ENCODE peak calls at places on chromosomes 11 and 22, in four cellular contexts. One of them, this sample, is unnamed.
A peak's percentile ranks its signal among the peaks of the same experiment; 100 is the strongest.

GRCh38 chr11:3933165-3933628 is 77.7 kb downstream of the STIM1 start:
- DNase-seq in body of pancreas: no peak
- DNase-seq in coronary artery: no peak
- DNase-seq in cardiac muscle cell: no peak
- DNase-seq in this sample: no peak

GRCh38 chr11:47234669-47235075 is 13.9 kb downstream of the ACP2 start:
- DNase-seq in body of pancreas: peak; percentile 90
- DNase-seq in coronary artery: no peak
- DNase-seq in cardiac muscle cell: no peak
- DNase-seq in this sample: no peak

GRCh38 chr11:95849087-95849825 is 59.0 kb downstream of the CEP57 start:
- DNase-seq in body of pancreas: peak; percentile 27
- DNase-seq in coronary artery: no peak
- DNase-seq in cardiac muscle cell: peak; percentile 60
- DNase-seq in this sample: peak; percentile 43

GRCh38 chr22:46484156-46484860 is 53.1 kb downstream of the CELSR1 start:
- DNase-seq in body of pancreas: no peak
- DNase-seq in coronary artery: no peak
- DNase-seq in cardiac muscle cell: no peak
- DNase-seq in this sample: no peak

GRCh38 chr11:6648505-6648904 is 7.1 kb downstream of the DCHS1 start:
- DNase-seq in body of pancreas: no peak
- DNase-seq in coronary artery: no peak
- DNase-seq in cardiac muscle cell: no peak
- DNase-seq in this sample: no peak

GRCh38 chr22:36846949-36847348 is 13.9 kb upstream of the NCF4 start:
- DNase-seq in body of pancreas: no peak
- DNase-seq in coronary artery: no peak
- DNase-seq in cardiac muscle cell: no peak
- DNase-seq in this sample: no peak

GRCh38 chr11:126992065-126992803 is 8.3 kb downstream of the KIRREL3 start:
- DNase-seq in body of pancreas: no peak
- DNase-seq in coronary artery: no peak
- DNase-seq in cardiac muscle cell: no peak
- DNase-seq in this sample: no peak

GRCh38 chr11:21472256-21472655 is 720.6 kb upstream of the ANO5 start:
- DNase-seq in body of pancreas: no peak
- DNase-seq in coronary artery: no peak
- DNase-seq in cardiac muscle cell: no peak
- DNase-seq in this sample: peak; percentile 1

GRCh38 chr11:19353287-19353686 is 112.5 kb upstream of the E2F8 start:
- DNase-seq in body of pancreas: no peak
- DNase-seq in coronary artery: peak; percentile 4
- DNase-seq in cardiac muscle cell: no peak
- DNase-seq in this sample: no peak

GRCh38 chr11:206516-207212 is 535 bp downstream of the BET1L start:
- DNase-seq in body of pancreas: peak; percentile 40
- DNase-seq in coronary artery: peak; percentile 83
- DNase-seq in cardiac muscle cell: peak; percentile 37
- DNase-seq in this sample: peak; percentile 20

GRCh38 chr11:47981667-47982404 is 1.5 kb downstream of the PTPRJ start:
- DNase-seq in body of pancreas: no peak
- DNase-seq in coronary artery: no peak
- DNase-seq in cardiac muscle cell: no peak
- DNase-seq in this sample: no peak

GRCh38 chr11:94171693-94172440 is 43.2 kb downstream of the PANX1 start:
- DNase-seq in body of pancreas: no peak
- DNase-seq in coronary artery: no peak
- DNase-seq in cardiac muscle cell: peak; percentile 52
- DNase-seq in this sample: peak; percentile 25

GRCh38 chr22:43628253-43628649 is 183.9 kb downstream of the EFCAB6 start:
- DNase-seq in body of pancreas: no peak
- DNase-seq in coronary artery: no peak
- DNase-seq in cardiac muscle cell: no peak
- DNase-seq in this sample: no peak

GRCh38 chr11:113906038-113906437 is 1.4 kb downstream of the HTR3B start:
- DNase-seq in body of pancreas: peak; percentile 42
- DNase-seq in coronary artery: no peak
- DNase-seq in cardiac muscle cell: peak; percentile 65
- DNase-seq in this sample: no peak

GRCh38 chr11:130102457-130103249 is 33.0 kb downstream of the APLP2 start:
- DNase-seq in body of pancreas: no peak
- DNase-seq in coronary artery: no peak
- DNase-seq in cardiac muscle cell: no peak
- DNase-seq in this sample: no peak
- TF ChIP-seq CTCF in body of pancreas: no peak
- TF ChIP-seq CTCF in coronary artery: no peak
- TF ChIP-seq CTCF in cardiac muscle cell: no peak
- TF ChIP-seq CTCF in this sample: no peak

DNA sequence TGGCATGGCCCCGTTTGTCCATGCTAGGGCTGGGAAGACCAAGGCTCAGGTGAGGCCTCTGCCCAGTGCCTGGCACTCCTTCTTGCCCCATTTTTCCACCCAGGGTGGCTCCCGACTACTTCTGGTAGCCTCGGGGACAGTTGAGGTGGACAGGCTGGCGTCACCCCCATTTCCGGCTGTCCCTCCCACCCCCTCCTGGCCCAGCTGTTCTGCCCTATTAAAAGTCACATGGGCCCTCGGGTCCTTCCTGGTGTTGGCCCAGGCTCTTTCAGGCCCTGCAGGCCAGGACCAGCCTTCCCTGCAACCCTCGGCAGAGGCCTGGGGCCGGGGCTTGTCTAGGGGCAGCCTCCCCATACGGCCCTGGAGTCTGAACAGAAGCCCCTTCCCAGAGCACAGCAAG is 9.5 kb downstream of the CD81 start:
- DNase-seq in body of pancreas: no peak
- DNase-seq in coronary artery: no peak
- DNase-seq in cardiac muscle cell: no peak
- DNase-seq in this sample: no peak
- H3K27ac ChIP-seq in body of pancreas: no peak overlapping the region
- H3K27ac ChIP-seq in coronary artery: peak overlapping the region; percentile 70
- H3K27ac ChIP-seq in cardiac muscle cell: no peak overlapping the region
- H3K27ac ChIP-seq in this sample: peak overlapping the region; percentile 99

GRCh38 chr11:13183826-13184196 is 93.8 kb upstream of the BMAL1 start:
- DNase-seq in body of pancreas: no peak
- DNase-seq in coronary artery: no peak
- DNase-seq in cardiac muscle cell: no peak
- DNase-seq in this sample: no peak
- TF ChIP-seq CTCF in body of pancreas: no peak
- TF ChIP-seq CTCF in coronary artery: no peak
- TF ChIP-seq CTCF in cardiac muscle cell: no peak
- TF ChIP-seq CTCF in this sample: no peak

GRCh38 chr11:72781313-72782080 is 12.3 kb downstream of the STARD10 start:
- DNase-seq in body of pancreas: peak; percentile 60
- DNase-seq in coronary artery: no peak
- DNase-seq in cardiac muscle cell: peak; percentile 67
- DNase-seq in this sample: peak; percentile 56
- H3K27ac ChIP-seq in body of pancreas: peak overlapping the region; percentile 97
- H3K27ac ChIP-seq in coronary artery: peak overlapping the region; percentile 53
- H3K27ac ChIP-seq in cardiac muscle cell: no peak overlapping the region
- H3K27ac ChIP-seq in this sample: peak overlapping the region; percentile 12

DNA sequence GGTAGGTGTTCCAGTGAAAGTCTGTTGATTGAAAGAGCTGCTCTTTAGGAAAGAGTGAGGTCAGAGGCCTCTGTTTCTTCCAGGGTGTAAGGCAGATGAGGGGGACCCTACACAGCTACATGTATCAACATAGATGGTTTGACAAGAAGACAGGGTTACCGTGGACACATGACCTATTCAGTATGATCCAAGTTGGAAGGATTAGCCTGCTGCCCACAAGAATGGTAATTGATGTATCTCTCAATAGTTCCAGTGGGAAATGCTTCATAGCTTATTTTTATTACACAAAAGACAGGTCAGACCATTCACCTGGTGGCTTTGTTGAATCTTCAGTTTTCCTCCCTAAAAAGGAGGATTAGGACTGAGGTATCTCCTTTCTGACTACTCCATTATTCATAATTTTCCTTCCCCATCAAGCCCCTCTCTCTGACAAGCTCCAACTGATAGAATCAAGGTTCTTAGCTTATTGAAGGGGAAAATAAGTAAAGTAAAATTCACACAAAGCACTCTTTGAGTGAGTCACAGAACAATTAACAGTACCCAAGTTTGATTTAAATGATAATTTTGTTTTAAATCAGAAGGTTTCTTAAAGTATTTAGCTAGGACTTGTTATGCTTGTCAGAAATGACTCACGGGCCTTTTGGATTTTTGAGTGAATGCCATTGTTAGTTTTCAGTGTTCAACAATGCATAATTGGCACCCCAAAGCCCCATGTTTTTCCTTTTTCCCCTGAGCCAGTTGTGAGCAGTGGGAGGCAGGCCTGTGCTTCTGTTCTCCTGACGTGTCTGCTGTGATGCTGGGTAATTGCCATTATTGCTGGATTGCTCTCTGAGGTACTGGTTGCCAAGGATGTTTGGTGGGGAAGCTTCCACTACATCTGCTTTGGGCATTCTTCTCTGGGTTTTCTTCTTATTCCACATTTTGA is 373.2 kb downstream of the DDX10 start:
- DNase-seq in body of pancreas: no peak
- DNase-seq in coronary artery: no peak
- DNase-seq in cardiac muscle cell: no peak
- DNase-seq in this sample: peak; percentile 22
- TF ChIP-seq CTCF in body of pancreas: no peak
- TF ChIP-seq CTCF in coronary artery: no peak
- TF ChIP-seq CTCF in cardiac muscle cell: peak; percentile 17
- TF ChIP-seq CTCF in this sample: no peak

This sample was measured in RWPE1.